ENCODE peak calls at places on chromosomes 16 and 17, in ten cellular contexts. One of them, this sample, is unnamed.

GRCh38 chr16:46627746-46628145 is 6.6 kb upstream of the SHCBP1 start:
- DNase-seq in uterus: no peak
- DNase-seq in left ventricle myocardium inferior: no peak
- DNase-seq in neural progenitor cell: no peak
- DNase-seq in DND-41: no peak
- DNase-seq in upper lobe of right lung: no peak
- DNase-seq in stomach: no peak
- DNase-seq in right atrium auricular region: no peak
- DNase-seq in A549: no peak
- DNase-seq in breast epithelium: no peak
- DNase-seq in this sample: no peak

GRCh38 chr17:18224428-18225120 is 861 bp upstream of the LLGL1 start:
- DNase-seq in uterus: peak; percentile 50
- DNase-seq in left ventricle myocardium inferior: peak; percentile 42
- DNase-seq in neural progenitor cell: peak; percentile 97
- DNase-seq in DND-41: no peak
- DNase-seq in upper lobe of right lung: no peak
- DNase-seq in stomach: no peak
- DNase-seq in right atrium auricular region: peak; percentile 63
- DNase-seq in A549: no peak
- DNase-seq in breast epithelium: no peak
- DNase-seq in this sample: no peak

GRCh38 chr17:64240261-64240740 is 22.8 kb downstream of the TEX2 start:
- DNase-seq in uterus: no peak
- DNase-seq in left ventricle myocardium inferior: no peak
- DNase-seq in neural progenitor cell: peak; percentile 49
- DNase-seq in DND-41: no peak
- DNase-seq in upper lobe of right lung: no peak
- DNase-seq in stomach: no peak
- DNase-seq in right atrium auricular region: no peak
- DNase-seq in A549: no peak
- DNase-seq in breast epithelium: no peak
- DNase-seq in this sample: no peak

GRCh38 chr17:19294443-19294842 is 57.3 kb downstream of the EPN2 start:
- DNase-seq in uterus: no peak
- DNase-seq in left ventricle myocardium inferior: no peak
- DNase-seq in neural progenitor cell: no peak
- DNase-seq in DND-41: no peak
- DNase-seq in upper lobe of right lung: no peak
- DNase-seq in stomach: no peak
- DNase-seq in right atrium auricular region: no peak
- DNase-seq in A549: no peak
- DNase-seq in breast epithelium: no peak
- DNase-seq in this sample: no peak

GRCh38 chr16:22300427-22301071 is 3.3 kb downstream of the POLR3E start:
- DNase-seq in uterus: no peak
- DNase-seq in left ventricle myocardium inferior: peak; percentile 59
- DNase-seq in neural progenitor cell: peak; percentile 69
- DNase-seq in DND-41: peak; percentile 53
- DNase-seq in upper lobe of right lung: no peak
- DNase-seq in stomach: peak; percentile 64
- DNase-seq in right atrium auricular region: no peak
- DNase-seq in A549: peak; percentile 71
- DNase-seq in breast epithelium: no peak
- DNase-seq in this sample: peak; percentile 62

GRCh38 chr16:77951788-77952187 is 70.6 kb upstream of the CLEC3A start:
- DNase-seq in uterus: no peak
- DNase-seq in left ventricle myocardium inferior: no peak
- DNase-seq in neural progenitor cell: peak; percentile 50
- DNase-seq in DND-41: no peak
- DNase-seq in upper lobe of right lung: no peak
- DNase-seq in stomach: no peak
- DNase-seq in right atrium auricular region: no peak
- DNase-seq in A549: peak; percentile 25
- DNase-seq in breast epithelium: no peak
- DNase-seq in this sample: no peak

GRCh38 chr17:74427048-74427762 is 4.7 kb upstream of the GPRC5C start:
- DNase-seq in uterus: no peak
- DNase-seq in left ventricle myocardium inferior: no peak
- DNase-seq in neural progenitor cell: peak; percentile 51
- DNase-seq in DND-41: no peak
- DNase-seq in upper lobe of right lung: peak; percentile 69
- DNase-seq in stomach: peak; percentile 86
- DNase-seq in right atrium auricular region: no peak
- DNase-seq in A549: no peak
- DNase-seq in breast epithelium: peak; percentile 62
- DNase-seq in this sample: peak; percentile 91

GRCh38 chr16:89280546-89281188 is 63.2 kb downstream of the ZNF778 start:
- DNase-seq in uterus: no peak
- DNase-seq in left ventricle myocardium inferior: no peak
- DNase-seq in neural progenitor cell: no peak
- DNase-seq in DND-41: no peak
- DNase-seq in upper lobe of right lung: no peak
- DNase-seq in stomach: no peak
- DNase-seq in right atrium auricular region: no peak
- DNase-seq in A549: no peak
- DNase-seq in breast epithelium: no peak
- DNase-seq in this sample: no peak

GRCh38 chr17:19381741-19382444 is 3.6 kb downstream of the MAPK7 start:
- DNase-seq in uterus: peak; percentile 19
- DNase-seq in left ventricle myocardium inferior: no peak
- DNase-seq in neural progenitor cell: no peak
- DNase-seq in DND-41: no peak
- DNase-seq in upper lobe of right lung: no peak
- DNase-seq in stomach: no peak
- DNase-seq in right atrium auricular region: no peak
- DNase-seq in A549: no peak
- DNase-seq in breast epithelium: no peak
- DNase-seq in this sample: no peak

DNA sequence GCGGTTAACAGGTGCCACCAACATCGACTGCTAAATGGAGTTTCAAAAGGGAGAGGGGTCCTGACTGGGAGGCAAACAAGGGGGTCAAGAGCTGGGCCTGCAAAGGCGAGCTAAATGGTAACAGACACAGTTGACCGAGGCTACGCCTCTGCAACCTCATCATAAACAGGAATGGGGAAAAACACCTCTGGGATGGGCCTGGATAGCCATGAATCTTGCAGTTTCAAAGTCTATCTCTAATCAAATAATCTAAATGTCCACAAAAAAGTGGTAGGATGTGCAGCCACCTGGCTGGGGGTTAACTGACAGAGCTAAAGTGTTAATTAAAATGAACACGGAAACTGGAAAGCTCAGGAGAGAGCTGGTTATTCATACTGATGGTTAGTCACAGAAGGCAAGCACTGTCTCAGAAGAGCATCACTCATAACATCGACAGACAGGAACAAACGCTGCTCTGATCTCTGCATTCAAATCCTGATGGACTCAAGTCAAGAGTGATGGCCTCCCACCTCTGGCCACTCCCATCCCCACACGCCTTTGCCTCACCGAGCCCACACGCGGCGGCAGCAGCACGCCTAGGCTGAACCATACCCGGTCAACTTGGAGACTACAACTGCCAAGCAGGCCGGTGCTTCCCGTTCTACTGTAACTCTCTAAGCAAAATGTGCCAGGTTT is 56.3 kb downstream of the CREBBP start:
- DNase-seq in uterus: no peak
- DNase-seq in left ventricle myocardium inferior: no peak
- DNase-seq in neural progenitor cell: no peak
- DNase-seq in DND-41: no peak
- DNase-seq in upper lobe of right lung: no peak
- DNase-seq in stomach: no peak
- DNase-seq in right atrium auricular region: no peak
- DNase-seq in A549: no peak
- DNase-seq in breast epithelium: no peak
- DNase-seq in this sample: no peak
- H3K4me1 ChIP-seq in uterus: peaks cover 19% of the 10 kb centered on the region
- H3K4me1 ChIP-seq in left ventricle myocardium inferior: peaks cover 96% of the 10 kb centered on the region
- H3K4me1 ChIP-seq in neural progenitor cell: peaks cover 23% of the 10 kb centered on the region
- H3K4me1 ChIP-seq in DND-41: peaks cover 28% of the 10 kb centered on the region
- H3K4me1 ChIP-seq in upper lobe of right lung: peaks cover 52% of the 10 kb centered on the region
- H3K4me1 ChIP-seq in stomach: peaks cover 61% of the 10 kb centered on the region
- H3K4me1 ChIP-seq in right atrium auricular region: peaks cover 70% of the 10 kb centered on the region
- H3K4me1 ChIP-seq in A549: peaks cover 38% of the 10 kb centered on the region
- H3K4me1 ChIP-seq in breast epithelium: peaks cover 11% of the 10 kb centered on the region
- H3K4me1 ChIP-seq in this sample: peaks cover 17% of the 10 kb centered on the region

GRCh38 chr17:32516940-32517711 is 30.3 kb downstream of the CDK5R1 start:
- DNase-seq in uterus: no peak
- DNase-seq in left ventricle myocardium inferior: no peak
- DNase-seq in neural progenitor cell: no peak
- DNase-seq in DND-41: no peak
- DNase-seq in upper lobe of right lung: no peak
- DNase-seq in stomach: no peak
- DNase-seq in right atrium auricular region: no peak
- DNase-seq in A549: no peak
- DNase-seq in breast epithelium: no peak
- DNase-seq in this sample: no peak

GRCh38 chr17:32515677-32516383 is 29.0 kb downstream of the CDK5R1 start:
- DNase-seq in uterus: no peak
- DNase-seq in left ventricle myocardium inferior: no peak
- DNase-seq in neural progenitor cell: no peak
- DNase-seq in DND-41: no peak
- DNase-seq in upper lobe of right lung: no peak
- DNase-seq in stomach: no peak
- DNase-seq in right atrium auricular region: no peak
- DNase-seq in A549: no peak
- DNase-seq in breast epithelium: no peak
- DNase-seq in this sample: no peak

GRCh38 chr17:32517982-32518381 is 31.2 kb downstream of the CDK5R1 start:
- DNase-seq in uterus: no peak
- DNase-seq in left ventricle myocardium inferior: no peak
- DNase-seq in neural progenitor cell: no peak
- DNase-seq in DND-41: no peak
- DNase-seq in upper lobe of right lung: no peak
- DNase-seq in stomach: no peak
- DNase-seq in right atrium auricular region: no peak
- DNase-seq in A549: no peak
- DNase-seq in breast epithelium: no peak
- DNase-seq in this sample: no peak

GRCh38 chr17:32514587-32514986 is 27.8 kb downstream of the CDK5R1 start:
- DNase-seq in uterus: no peak
- DNase-seq in left ventricle myocardium inferior: no peak
- DNase-seq in neural progenitor cell: no peak
- DNase-seq in DND-41: no peak
- DNase-seq in upper lobe of right lung: no peak
- DNase-seq in stomach: no peak
- DNase-seq in right atrium auricular region: no peak
- DNase-seq in A549: no peak
- DNase-seq in breast epithelium: peak; percentile 49
- DNase-seq in this sample: no peak

DNA sequence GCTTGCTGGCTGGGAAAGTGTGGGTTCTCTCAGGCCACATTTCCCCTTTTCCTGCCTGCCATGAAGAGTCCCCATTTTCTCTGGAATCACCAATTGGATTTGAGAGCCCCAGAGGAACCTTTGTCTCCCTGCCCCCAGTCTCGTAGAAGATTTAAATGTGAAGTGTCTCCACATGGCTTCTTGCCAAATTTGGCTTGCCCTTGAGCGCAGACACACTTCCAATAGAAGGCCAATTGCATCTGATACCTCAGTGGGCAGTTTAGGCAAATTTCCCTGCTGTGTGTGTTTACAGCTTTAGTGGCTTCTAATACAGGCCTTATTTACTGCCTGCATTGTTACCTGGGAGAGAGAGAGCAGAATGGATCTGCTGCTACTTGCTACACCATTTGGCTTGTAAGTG is 29.7 kb downstream of the CDK5R1 start:
- DNase-seq in uterus: no peak
- DNase-seq in left ventricle myocardium inferior: no peak
- DNase-seq in neural progenitor cell: no peak
- DNase-seq in DND-41: no peak
- DNase-seq in upper lobe of right lung: no peak
- DNase-seq in stomach: no peak
- DNase-seq in right atrium auricular region: no peak
- DNase-seq in A549: no peak
- DNase-seq in breast epithelium: no peak
- DNase-seq in this sample: no peak
- H3K4me1 ChIP-seq in uterus: no peaks in the 10 kb centered on the region
- H3K4me1 ChIP-seq in left ventricle myocardium inferior: peaks cover 36% of the 10 kb centered on the region
- H3K4me1 ChIP-seq in neural progenitor cell: peaks cover 59% of the 10 kb centered on the region
- H3K4me1 ChIP-seq in DND-41: peaks cover 16% of the 10 kb centered on the region
- H3K4me1 ChIP-seq in upper lobe of right lung: peaks cover 18% of the 10 kb centered on the region
- H3K4me1 ChIP-seq in stomach: peaks cover 15% of the 10 kb centered on the region
- H3K4me1 ChIP-seq in right atrium auricular region: peaks cover 36% of the 10 kb centered on the region
- H3K4me1 ChIP-seq in A549: no peaks in the 10 kb centered on the region
- H3K4me1 ChIP-seq in breast epithelium: no peaks in the 10 kb centered on the region
- H3K4me1 ChIP-seq in this sample: peaks cover 4% of the 10 kb centered on the region

DNA sequence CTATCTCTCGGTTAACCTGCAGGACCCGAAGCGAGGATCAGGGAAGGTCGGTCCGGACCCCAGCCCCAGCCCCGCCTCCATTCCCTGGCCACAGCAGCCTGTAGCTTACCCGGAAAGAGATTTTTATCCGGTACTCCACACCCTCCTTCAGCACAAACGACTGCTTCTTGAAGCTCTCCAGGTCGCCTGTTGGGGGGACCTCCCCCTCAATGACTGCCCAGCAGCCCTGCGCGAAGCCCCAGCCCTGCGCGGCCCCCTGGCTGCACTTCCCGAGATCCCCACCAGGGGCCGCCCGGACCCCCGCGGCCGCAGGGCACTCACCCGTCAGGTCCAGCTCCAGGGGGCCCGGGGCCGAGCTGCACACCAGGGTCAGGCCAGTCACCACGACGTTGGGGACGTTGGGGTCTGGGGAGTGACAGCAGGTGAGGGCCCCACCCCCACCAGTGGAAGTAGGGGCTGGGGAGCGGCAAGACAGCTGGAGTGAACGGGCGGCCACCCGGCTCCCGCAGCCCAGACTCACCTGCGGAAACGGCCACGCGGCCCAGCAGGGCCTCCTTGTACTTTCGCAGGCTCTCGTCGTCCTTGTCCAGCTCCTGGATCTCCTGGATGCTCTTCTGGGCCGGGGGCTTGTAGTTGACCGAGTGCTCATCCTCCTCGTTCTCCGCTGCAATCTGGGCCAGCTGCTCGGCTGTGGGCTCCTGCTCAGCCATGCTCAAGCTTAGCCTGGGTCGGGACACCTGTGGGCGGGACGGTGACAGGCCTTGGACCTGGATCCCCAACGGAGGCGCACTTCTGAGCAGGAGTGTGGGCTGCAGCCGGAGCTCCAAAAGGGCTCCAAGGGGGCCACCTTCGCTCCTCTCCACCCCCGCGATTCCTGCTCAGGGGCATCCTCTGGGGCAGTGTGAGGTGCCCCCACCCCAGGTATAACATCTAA is 1.6 kb downstream of the ARHGDIA start:
- DNase-seq in uterus: peak; percentile 44
- DNase-seq in left ventricle myocardium inferior: no peak
- DNase-seq in neural progenitor cell: peak; percentile 68
- DNase-seq in DND-41: no peak
- DNase-seq in upper lobe of right lung: peak; percentile 70
- DNase-seq in stomach: peak; percentile 33
- DNase-seq in right atrium auricular region: no peak
- DNase-seq in A549: peak; percentile 69
- DNase-seq in breast epithelium: no peak
- DNase-seq in this sample: peak; percentile 45
- H3K4me1 ChIP-seq in uterus: peaks cover 34% of the 10 kb centered on the region
- H3K4me1 ChIP-seq in left ventricle myocardium inferior: peaks cover 75% of the 10 kb centered on the region
- H3K4me1 ChIP-seq in neural progenitor cell: peaks cover 14% of the 10 kb centered on the region
- H3K4me1 ChIP-seq in DND-41: peaks cover 36% of the 10 kb centered on the region
- H3K4me1 ChIP-seq in upper lobe of right lung: peaks cover 43% of the 10 kb centered on the region
- H3K4me1 ChIP-seq in stomach: peaks cover 69% of the 10 kb centered on the region
- H3K4me1 ChIP-seq in right atrium auricular region: peaks cover 60% of the 10 kb centered on the region
- H3K4me1 ChIP-seq in A549: peaks cover 46% of the 10 kb centered on the region
- H3K4me1 ChIP-seq in breast epithelium: no peaks in the 10 kb centered on the region
- H3K4me1 ChIP-seq in this sample: peaks cover 41% of the 10 kb centered on the region

GRCh38 chr17:58341861-58342475 is 10.0 kb downstream of the SUPT4H1 start:
- DNase-seq in uterus: no peak
- DNase-seq in left ventricle myocardium inferior: no peak
- DNase-seq in neural progenitor cell: no peak
- DNase-seq in DND-41: no peak
- DNase-seq in upper lobe of right lung: peak; percentile 27
- DNase-seq in stomach: no peak
- DNase-seq in right atrium auricular region: no peak
- DNase-seq in A549: no peak
- DNase-seq in breast epithelium: no peak
- DNase-seq in this sample: no peak
- H3K4me1 ChIP-seq in uterus: no peaks in the 10 kb centered on the region
- H3K4me1 ChIP-seq in left ventricle myocardium inferior: peaks cover 15% of the 10 kb centered on the region
- H3K4me1 ChIP-seq in neural progenitor cell: peaks cover 18% of the 10 kb centered on the region
- H3K4me1 ChIP-seq in DND-41: peaks cover 92% of the 10 kb centered on the region
- H3K4me1 ChIP-seq in upper lobe of right lung: peaks cover 21% of the 10 kb centered on the region
- H3K4me1 ChIP-seq in stomach: peaks cover 27% of the 10 kb centered on the region
- H3K4me1 ChIP-seq in right atrium auricular region: peaks cover 8% of the 10 kb centered on the region
- H3K4me1 ChIP-seq in A549: peaks cover 2% of the 10 kb centered on the region
- H3K4me1 ChIP-seq in breast epithelium: peaks cover 7% of the 10 kb centered on the region
- H3K4me1 ChIP-seq in this sample: no peaks in the 10 kb centered on the region